ENCODE peak calls at places on chromosomes 16 and 17, in five cellular contexts. One of them, this sample, is unnamed.

GRCh38 chr17:39582658-39583057 is 25.1 kb downstream of the NEUROD2 start:
- DNase-seq in HEK293T: no peak
- DNase-seq in progenitor cell of endocrine pancreas: no peak
- DNase-seq in activated naive CD4-positive, alpha-beta T cell treated with anti-CD3 and anti-CD28 coated beads for 36 hours: no peak
- DNase-seq in activated CD8-positive, alpha-beta memory T cell treated with anti-CD3 and anti-CD28 coated beads for 1 hour: no peak
- DNase-seq in this sample: no peak

GRCh38 chr17:51819341-51819740 is 339.2 kb downstream of the CA10 start:
- DNase-seq in progenitor cell of endocrine pancreas: no peak
- DNase-seq in activated naive CD4-positive, alpha-beta T cell treated with anti-CD3 and anti-CD28 coated beads for 36 hours: no peak
- DNase-seq in HEK293T: no peak
- DNase-seq in activated CD8-positive, alpha-beta memory T cell treated with anti-CD3 and anti-CD28 coated beads for 1 hour: no peak
- DNase-seq in this sample: no peak

GRCh38 chr16:2842340-2843000 is 12.4 kb downstream of the ZG16B start:
- DNase-seq in HEK293T: peak; percentile 96
- DNase-seq in activated CD8-positive, alpha-beta memory T cell treated with anti-CD3 and anti-CD28 coated beads for 1 hour: peak; percentile 39
- DNase-seq in progenitor cell of endocrine pancreas: no peak
- DNase-seq in activated naive CD4-positive, alpha-beta T cell treated with anti-CD3 and anti-CD28 coated beads for 36 hours: peak; percentile 82
- DNase-seq in this sample: no peak

GRCh38 chr17:13725286-13725990 is 123.7 kb upstream of the HS3ST3A1 start:
- DNase-seq in HEK293T: no peak
- DNase-seq in progenitor cell of endocrine pancreas: no peak
- DNase-seq in activated CD8-positive, alpha-beta memory T cell treated with anti-CD3 and anti-CD28 coated beads for 1 hour: no peak
- DNase-seq in activated naive CD4-positive, alpha-beta T cell treated with anti-CD3 and anti-CD28 coated beads for 36 hours: no peak
- DNase-seq in this sample: no peak

GRCh38 chr16:31451681-31452351 is 7.5 kb upstream of the ARMC5 start:
- DNase-seq in activated naive CD4-positive, alpha-beta T cell treated with anti-CD3 and anti-CD28 coated beads for 36 hours: no peak
- DNase-seq in activated CD8-positive, alpha-beta memory T cell treated with anti-CD3 and anti-CD28 coated beads for 1 hour: no peak
- DNase-seq in HEK293T: peak; percentile 70
- DNase-seq in progenitor cell of endocrine pancreas: no peak
- DNase-seq in this sample: peak; percentile 81

GRCh38 chr17:21452377-21453143 is 76.4 kb downstream of the KCNJ12 start:
- DNase-seq in activated naive CD4-positive, alpha-beta T cell treated with anti-CD3 and anti-CD28 coated beads for 36 hours: peak; percentile 63
- DNase-seq in HEK293T: peak; percentile 40
- DNase-seq in progenitor cell of endocrine pancreas: no peak
- DNase-seq in activated CD8-positive, alpha-beta memory T cell treated with anti-CD3 and anti-CD28 coated beads for 1 hour: no peak
- DNase-seq in this sample: peak; percentile 12

GRCh38 chr17:70752966-70753467 is 583.7 kb downstream of the KCNJ2 start:
- DNase-seq in activated CD8-positive, alpha-beta memory T cell treated with anti-CD3 and anti-CD28 coated beads for 1 hour: no peak
- DNase-seq in activated naive CD4-positive, alpha-beta T cell treated with anti-CD3 and anti-CD28 coated beads for 36 hours: no peak
- DNase-seq in HEK293T: no peak
- DNase-seq in progenitor cell of endocrine pancreas: no peak
- DNase-seq in this sample: no peak

GRCh38 chr16:592518-593306 is 2.8 kb downstream of the RAB40C start:
- DNase-seq in progenitor cell of endocrine pancreas: no peak
- DNase-seq in HEK293T: peak; percentile 70
- DNase-seq in activated naive CD4-positive, alpha-beta T cell treated with anti-CD3 and anti-CD28 coated beads for 36 hours: no peak
- DNase-seq in activated CD8-positive, alpha-beta memory T cell treated with anti-CD3 and anti-CD28 coated beads for 1 hour: no peak
- DNase-seq in this sample: no peak

GRCh38 chr17:75113798-75114551 is 4.2 kb downstream of the ARMC7 start:
- DNase-seq in progenitor cell of endocrine pancreas: peak; percentile 78
- DNase-seq in activated naive CD4-positive, alpha-beta T cell treated with anti-CD3 and anti-CD28 coated beads for 36 hours: peak; percentile 96
- DNase-seq in HEK293T: peak; percentile 83
- DNase-seq in activated CD8-positive, alpha-beta memory T cell treated with anti-CD3 and anti-CD28 coated beads for 1 hour: peak; percentile 86
- DNase-seq in this sample: peak; percentile 39